ENCODE peak calls at places on chromosomes 3 and 15, in six cellular contexts. One of them, this sample, is unnamed. For H3K4me1 and H3K36me3, the result is how much of the 10 kb centered on the place peaks cover.

GRCh38 chr3:175295248-175296000 is 436.3 kb downstream of the NAALADL2 start:
- DNase-seq in mesenchymal stem cell: no peak
- DNase-seq in CD4-positive, CD25-positive, alpha-beta regulatory T cell: no peak
- DNase-seq in HepG2: no peak
- DNase-seq in hepatocyte: no peak
- DNase-seq in MM.1S: no peak
- DNase-seq in this sample: no peak

GRCh38 chr3:184016169-184016570 is 1.5 kb downstream of the ABCC5 start:
- DNase-seq in mesenchymal stem cell: peak
- DNase-seq in hepatocyte: no peak
- DNase-seq in CD4-positive, CD25-positive, alpha-beta regulatory T cell: no peak
- DNase-seq in MM.1S: no peak
- DNase-seq in HepG2: no peak
- DNase-seq in this sample: no peak

GRCh38 chr3:9600597-9600996 is 47.0 kb upstream of the LHFPL4 start:
- DNase-seq in HepG2: no peak
- DNase-seq in CD4-positive, CD25-positive, alpha-beta regulatory T cell: no peak
- DNase-seq in mesenchymal stem cell: no peak
- DNase-seq in hepatocyte: no peak
- DNase-seq in MM.1S: no peak
- DNase-seq in this sample: no peak

GRCh38 chr3:59660852-59661624 is 611.2 kb upstream of the CFAP20DC start:
- DNase-seq in HepG2: no peak
- DNase-seq in CD4-positive, CD25-positive, alpha-beta regulatory T cell: no peak
- DNase-seq in hepatocyte: no peak
- DNase-seq in MM.1S: no peak
- DNase-seq in mesenchymal stem cell: no peak
- DNase-seq in this sample: no peak

GRCh38 chr3:452221-452620 is 255.7 kb downstream of the CHL1 start:
- DNase-seq in HepG2: no peak
- DNase-seq in MM.1S: no peak
- DNase-seq in CD4-positive, CD25-positive, alpha-beta regulatory T cell: no peak
- DNase-seq in hepatocyte: no peak
- DNase-seq in mesenchymal stem cell: no peak
- DNase-seq in this sample: no peak

GRCh38 chr3:30602946-30603345 is 3.5 kb upstream of the TGFBR2 start:
- DNase-seq in MM.1S: peak
- DNase-seq in HepG2: no peak
- DNase-seq in hepatocyte: no peak
- DNase-seq in mesenchymal stem cell: no peak
- DNase-seq in CD4-positive, CD25-positive, alpha-beta regulatory T cell: no peak
- DNase-seq in this sample: no peak

GRCh38 chr3:120192579-120192978 is 92.4 kb downstream of the GPR156 start:
- DNase-seq in HepG2: no peak
- DNase-seq in MM.1S: no peak
- DNase-seq in mesenchymal stem cell: no peak
- DNase-seq in CD4-positive, CD25-positive, alpha-beta regulatory T cell: no peak
- DNase-seq in hepatocyte: no peak
- DNase-seq in this sample: no peak

GRCh38 chr3:16071246-16071645 is 103.2 kb upstream of the GALNT15 start:
- DNase-seq in MM.1S: no peak
- DNase-seq in HepG2: peak
- DNase-seq in CD4-positive, CD25-positive, alpha-beta regulatory T cell: no peak
- DNase-seq in mesenchymal stem cell: no peak
- DNase-seq in hepatocyte: peak
- DNase-seq in this sample: no peak

GRCh38 chr3:14346191-14346590 is 56.2 kb upstream of the SLC6A6 start:
- DNase-seq in HepG2: no peak
- DNase-seq in MM.1S: no peak
- DNase-seq in CD4-positive, CD25-positive, alpha-beta regulatory T cell: no peak
- DNase-seq in mesenchymal stem cell: no peak
- DNase-seq in hepatocyte: peak
- DNase-seq in this sample: no peak

GRCh38 chr3:185422677-185423076 is 59.7 kb downstream of the MAP3K13 start:
- DNase-seq in HepG2: no peak
- DNase-seq in CD4-positive, CD25-positive, alpha-beta regulatory T cell: no peak
- DNase-seq in mesenchymal stem cell: no peak
- DNase-seq in MM.1S: peak
- DNase-seq in hepatocyte: no peak
- DNase-seq in this sample: no peak

GRCh38 chr3:13650210-13651056 is 101.5 kb downstream of the FBLN2 start:
- DNase-seq in MM.1S: peak
- DNase-seq in CD4-positive, CD25-positive, alpha-beta regulatory T cell: peak
- DNase-seq in HepG2: peak
- DNase-seq in hepatocyte: peak
- DNase-seq in mesenchymal stem cell: peak
- DNase-seq in this sample: peak

GRCh38 chr15:53225786-53226185 is 435.6 kb upstream of the ONECUT1 start:
- DNase-seq in mesenchymal stem cell: no peak
- DNase-seq in MM.1S: no peak
- DNase-seq in hepatocyte: no peak
- DNase-seq in HepG2: no peak
- DNase-seq in CD4-positive, CD25-positive, alpha-beta regulatory T cell: no peak
- DNase-seq in this sample: no peak

GRCh38 chr15:77533986-77534385 is 98.7 kb downstream of the LINGO1 start:
- DNase-seq in hepatocyte: no peak
- DNase-seq in MM.1S: no peak
- DNase-seq in CD4-positive, CD25-positive, alpha-beta regulatory T cell: no peak
- DNase-seq in HepG2: no peak
- DNase-seq in mesenchymal stem cell: no peak
- DNase-seq in this sample: no peak

GRCh38 chr3:150237490-150237889 is 170.6 kb upstream of the TSC22D2 start:
- DNase-seq in HepG2: no peak
- DNase-seq in mesenchymal stem cell: peak
- DNase-seq in CD4-positive, CD25-positive, alpha-beta regulatory T cell: no peak
- DNase-seq in MM.1S: no peak
- DNase-seq in hepatocyte: no peak
- DNase-seq in this sample: no peak

GRCh38 chr3:128260275-128260674 is 107.0 kb downstream of the EEFSEC start:
- DNase-seq in mesenchymal stem cell: no peak
- DNase-seq in HepG2: no peak
- DNase-seq in CD4-positive, CD25-positive, alpha-beta regulatory T cell: no peak
- DNase-seq in MM.1S: no peak
- DNase-seq in hepatocyte: no peak
- DNase-seq in this sample: no peak

GRCh38 chr3:193769437-193769836 is 176.4 kb downstream of the OPA1 start:
- DNase-seq in MM.1S: no peak
- DNase-seq in HepG2: no peak
- DNase-seq in hepatocyte: no peak
- DNase-seq in mesenchymal stem cell: no peak
- DNase-seq in CD4-positive, CD25-positive, alpha-beta regulatory T cell: no peak
- DNase-seq in this sample: no peak

GRCh38 chr3:38479431-38480092 is 16.6 kb upstream of the EXOG start:
- DNase-seq in mesenchymal stem cell: peak
- DNase-seq in hepatocyte: peak
- DNase-seq in HepG2: peak
- DNase-seq in MM.1S: peak
- DNase-seq in CD4-positive, CD25-positive, alpha-beta regulatory T cell: peak
- DNase-seq in this sample: peak

GRCh38 chr3:40583691-40584090 is 58.9 kb downstream of the ZNF621 start:
- DNase-seq in CD4-positive, CD25-positive, alpha-beta regulatory T cell: no peak
- DNase-seq in HepG2: no peak
- DNase-seq in mesenchymal stem cell: no peak
- DNase-seq in MM.1S: no peak
- DNase-seq in hepatocyte: no peak
- DNase-seq in this sample: no peak

GRCh38 chr3:154799801-154800200 is 280.3 kb upstream of the MME start:
- DNase-seq in hepatocyte: no peak
- DNase-seq in HepG2: no peak
- DNase-seq in MM.1S: no peak
- DNase-seq in CD4-positive, CD25-positive, alpha-beta regulatory T cell: no peak
- DNase-seq in mesenchymal stem cell: peak
- DNase-seq in this sample: no peak

GRCh38 chr15:100696452-100696851 is 94.1 kb downstream of the ASB7 start:
- DNase-seq in MM.1S: no peak
- DNase-seq in hepatocyte: no peak
- DNase-seq in CD4-positive, CD25-positive, alpha-beta regulatory T cell: no peak
- DNase-seq in mesenchymal stem cell: peak
- DNase-seq in HepG2: no peak
- DNase-seq in this sample: no peak
- H3K4me1 ChIP-seq in MM.1S: under half
- H3K4me1 ChIP-seq in hepatocyte: under half
- H3K4me1 ChIP-seq in CD4-positive, CD25-positive, alpha-beta regulatory T cell: under half
- H3K4me1 ChIP-seq in mesenchymal stem cell: under half
- H3K4me1 ChIP-seq in HepG2: under half
- H3K4me1 ChIP-seq in this sample: under half

GRCh38 chr15:65259367-65259781 is 27.3 kb downstream of the PARP16 start:
- DNase-seq in hepatocyte: peak
- DNase-seq in CD4-positive, CD25-positive, alpha-beta regulatory T cell: no peak
- DNase-seq in HepG2: no peak
- DNase-seq in mesenchymal stem cell: no peak
- DNase-seq in MM.1S: no peak
- DNase-seq in this sample: no peak
- H3K36me3 ChIP-seq in hepatocyte: under half
- H3K36me3 ChIP-seq in CD4-positive, CD25-positive, alpha-beta regulatory T cell: half or more
- H3K36me3 ChIP-seq in HepG2: under half
- H3K36me3 ChIP-seq in mesenchymal stem cell: under half
- H3K36me3 ChIP-seq in MM.1S: under half
- H3K36me3 ChIP-seq in this sample: under half

DNA sequence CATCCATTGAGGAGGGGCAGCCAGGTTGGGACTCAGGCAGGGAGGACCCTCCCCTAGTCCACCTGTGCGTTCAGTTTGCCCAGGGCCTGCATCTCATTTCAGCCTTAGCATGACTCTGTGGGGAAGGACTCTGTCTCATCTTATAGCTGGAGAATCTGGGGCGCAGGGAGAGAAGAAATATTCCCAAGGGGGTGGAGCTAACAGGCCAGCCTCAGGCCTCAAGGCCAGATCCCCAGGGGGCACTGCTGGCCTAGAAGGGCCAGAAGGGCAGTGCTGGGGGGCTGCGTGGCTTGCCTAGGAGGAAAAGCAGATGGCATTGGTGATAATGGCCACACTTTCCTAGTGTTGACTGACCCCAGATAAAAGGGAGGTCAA is 10.9 kb downstream of the AMOTL2 start:
- DNase-seq in mesenchymal stem cell: no peak
- DNase-seq in CD4-positive, CD25-positive, alpha-beta regulatory T cell: no peak
- DNase-seq in hepatocyte: no peak
- DNase-seq in HepG2: no peak
- DNase-seq in MM.1S: no peak
- DNase-seq in this sample: no peak
- H3K4me3 ChIP-seq in mesenchymal stem cell: no peak
- H3K4me3 ChIP-seq in CD4-positive, CD25-positive, alpha-beta regulatory T cell: no peak
- H3K4me3 ChIP-seq in hepatocyte: no peak
- H3K4me3 ChIP-seq in HepG2: no peak
- H3K4me3 ChIP-seq in MM.1S: no peak
- H3K4me3 ChIP-seq in this sample: peak

GRCh38 chr3:112775011-112775742 is 71.5 kb downstream of the CD200R1L start:
- DNase-seq in MM.1S: no peak
- DNase-seq in CD4-positive, CD25-positive, alpha-beta regulatory T cell: no peak
- DNase-seq in hepatocyte: no peak
- DNase-seq in HepG2: no peak
- DNase-seq in mesenchymal stem cell: peak
- DNase-seq in this sample: no peak

GRCh38 chr3:112774293-112774926 is 72.3 kb downstream of the CD200R1L start:
- DNase-seq in MM.1S: peak
- DNase-seq in hepatocyte: no peak
- DNase-seq in mesenchymal stem cell: peak
- DNase-seq in HepG2: no peak
- DNase-seq in CD4-positive, CD25-positive, alpha-beta regulatory T cell: peak
- DNase-seq in this sample: no peak

GRCh38 chr3:112776000-112776399 is 70.7 kb downstream of the CD200R1L start:
- DNase-seq in HepG2: no peak
- DNase-seq in hepatocyte: peak
- DNase-seq in mesenchymal stem cell: no peak
- DNase-seq in CD4-positive, CD25-positive, alpha-beta regulatory T cell: no peak
- DNase-seq in MM.1S: peak
- DNase-seq in this sample: no peak

GRCh38 chr3:112770907-112771306 is 75.8 kb downstream of the CD200R1L start:
- DNase-seq in CD4-positive, CD25-positive, alpha-beta regulatory T cell: no peak
- DNase-seq in hepatocyte: no peak
- DNase-seq in MM.1S: no peak
- DNase-seq in mesenchymal stem cell: no peak
- DNase-seq in HepG2: no peak
- DNase-seq in this sample: no peak

GRCh38 chr3:112773864-112774263 is 72.8 kb downstream of the CD200R1L start:
- DNase-seq in HepG2: no peak
- DNase-seq in hepatocyte: no peak
- DNase-seq in mesenchymal stem cell: no peak
- DNase-seq in MM.1S: peak
- DNase-seq in CD4-positive, CD25-positive, alpha-beta regulatory T cell: peak
- DNase-seq in this sample: peak
- H3K4me1 ChIP-seq in HepG2: under half
- H3K4me1 ChIP-seq in hepatocyte: under half
- H3K4me1 ChIP-seq in mesenchymal stem cell: under half
- H3K4me1 ChIP-seq in MM.1S: under half
- H3K4me1 ChIP-seq in CD4-positive, CD25-positive, alpha-beta regulatory T cell: under half
- H3K4me1 ChIP-seq in this sample: under half

GRCh38 chr3:46971151-46971550 is 5.4 kb downstream of the CCDC12 start:
- DNase-seq in MM.1S: no peak
- DNase-seq in CD4-positive, CD25-positive, alpha-beta regulatory T cell: no peak
- DNase-seq in HepG2: no peak
- DNase-seq in hepatocyte: no peak
- DNase-seq in mesenchymal stem cell: no peak
- DNase-seq in this sample: no peak
- H3K36me3 ChIP-seq in MM.1S: under half
- H3K36me3 ChIP-seq in CD4-positive, CD25-positive, alpha-beta regulatory T cell: under half
- H3K36me3 ChIP-seq in HepG2: under half
- H3K36me3 ChIP-seq in hepatocyte: under half
- H3K36me3 ChIP-seq in mesenchymal stem cell: under half
- H3K36me3 ChIP-seq in this sample: under half

GRCh38 chr3:1963896-1964295 is 134.8 kb upstream of the CNTN4 start:
- DNase-seq in HepG2: no peak
- DNase-seq in CD4-positive, CD25-positive, alpha-beta regulatory T cell: no peak
- DNase-seq in mesenchymal stem cell: no peak
- DNase-seq in hepatocyte: no peak
- DNase-seq in MM.1S: peak
- DNase-seq in this sample: no peak
- H3K4me3 ChIP-seq in HepG2: no peak
- H3K4me3 ChIP-seq in CD4-positive, CD25-positive, alpha-beta regulatory T cell: no peak
- H3K4me3 ChIP-seq in mesenchymal stem cell: no peak
- H3K4me3 ChIP-seq in hepatocyte: no peak
- H3K4me3 ChIP-seq in MM.1S: peak
- H3K4me3 ChIP-seq in this sample: no peak

GRCh38 chr15:63827113-63827512 is 6.6 kb downstream of the HERC1 start:
- DNase-seq in HepG2: no peak
- DNase-seq in hepatocyte: no peak
- DNase-seq in MM.1S: no peak
- DNase-seq in CD4-positive, CD25-positive, alpha-beta regulatory T cell: no peak
- DNase-seq in mesenchymal stem cell: no peak
- DNase-seq in this sample: no peak
- H3K4me1 ChIP-seq in HepG2: under half
- H3K4me1 ChIP-seq in hepatocyte: under half
- H3K4me1 ChIP-seq in MM.1S: under half
- H3K4me1 ChIP-seq in CD4-positive, CD25-positive, alpha-beta regulatory T cell: under half
- H3K4me1 ChIP-seq in mesenchymal stem cell: under half
- H3K4me1 ChIP-seq in this sample: half or more

DNA sequence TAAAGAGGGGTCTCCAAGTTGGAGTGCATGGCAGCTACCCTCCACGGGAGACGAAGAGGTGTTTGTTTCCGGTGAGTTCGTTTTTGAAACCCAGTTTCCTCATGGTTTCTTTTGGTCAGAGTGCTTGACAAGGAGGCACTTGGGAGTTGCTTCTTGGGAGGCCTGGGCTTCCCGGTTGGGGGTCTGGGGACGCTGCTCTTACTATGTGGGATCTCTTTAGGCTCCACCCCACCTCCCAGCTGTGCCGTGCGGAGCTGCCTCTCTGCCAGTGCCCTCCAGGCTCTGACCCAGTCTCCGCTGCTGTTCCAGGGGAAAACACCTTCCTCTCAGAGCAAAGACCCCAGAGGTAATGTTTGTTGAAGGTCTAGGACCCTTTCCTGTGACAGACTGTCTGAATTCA is 29.6 kb downstream of the KIF7 start:
- DNase-seq in CD4-positive, CD25-positive, alpha-beta regulatory T cell: no peak
- DNase-seq in hepatocyte: no peak
- DNase-seq in mesenchymal stem cell: no peak
- DNase-seq in HepG2: no peak
- DNase-seq in MM.1S: no peak
- DNase-seq in this sample: no peak
- H3K36me3 ChIP-seq in CD4-positive, CD25-positive, alpha-beta regulatory T cell: under half
- H3K36me3 ChIP-seq in hepatocyte: under half
- H3K36me3 ChIP-seq in mesenchymal stem cell: half or more
- H3K36me3 ChIP-seq in HepG2: half or more
- H3K36me3 ChIP-seq in MM.1S: under half
- H3K36me3 ChIP-seq in this sample: under half

This sample was measured in CD8-positive, alpha-beta memory T cell.